ENCODE peak calls at places on chromosome 7, in ten cellular contexts. R is anterior cingulate cortex; U is SW480; J is lower lobe of right lung; V is NCI-H460; X is heart right ventricle; D is RKO; B is epithelial cell of esophagus; Q is naive thymus-derived CD4-positive, alpha-beta T cell; N is stimulated activated CD8-positive, alpha-beta memory T cell treated with anti-CD3 and anti-CD28 coated beads, Interleukin-7, amount 100 ng/mL, for 24 hours. O is an unnamed sample.

GRCh38 chr7:157136372-157136771 is 2.4 kb upstream of the UBE3C start:
- DNase-seq in R (no peak), U (peak; percentile 54), J (no peak), V (peak; percentile 40), X (no peak), D (peak; percentile 85), B (peak; percentile 89), Q (no peak), N (no peak), O (no peak)

GRCh38 chr7:150937848-150938561 is 40.1 kb downstream of the KCNH2 start:
- DNase-seq in R (no peak), U (no peak), J (peak; percentile 41), V (no peak), X (no peak), D (peak; percentile 9), B (peak; percentile 78), Q (peak; percentile 52), N (no peak), O (no peak)

GRCh38 chr7:147540743-147541142 is 1049.8 kb upstream of the C7orf33 start:
- DNase-seq in R (no peak), U (no peak), J (no peak), V (no peak), X (no peak), D (no peak), B (no peak), Q (no peak), N (no peak), O (no peak)

GRCh38 chr7:130266258-130266960 is at the start of gene CPA2:
- DNase-seq in R (no peak), U (no peak), J (no peak), V (no peak), X (no peak), D (no peak), B (no peak), Q (no peak), N (no peak), O (no peak)

GRCh38 chr7:68862736-68863135 is 735.5 kb upstream of the AUTS2 start:
- DNase-seq in R (no peak), U (no peak), J (no peak), V (no peak), X (no peak), D (no peak), B (no peak), Q (no peak), N (no peak), O (no peak)

GRCh38 chr7:4808565-4808964 is 33.1 kb downstream of the AP5Z1 start:
- DNase-seq in R (no peak), U (no peak), J (peak; percentile 40), V (no peak), X (no peak), D (no peak), B (no peak), Q (no peak), N (no peak), O (no peak)

GRCh38 chr7:80883188-80884025 is 35.4 kb downstream of the SEMA3C start:
- DNase-seq in R (no peak), U (peak; percentile 33), J (no peak), V (peak; percentile 88), X (no peak), D (peak; percentile 79), B (peak; percentile 99), Q (no peak), N (no peak), O (no peak)

GRCh38 chr7:158547817-158548216 is 39.8 kb downstream of the PTPRN2 start:
- DNase-seq in R (no peak), U (no peak), J (peak; percentile 37), V (no peak), X (no peak), D (no peak), B (no peak), Q (no peak), N (no peak), O (no peak)

GRCh38 chr7:50121269-50121668 is 28.2 kb upstream of the ZPBP start:
- DNase-seq in R (no peak), U (no peak), J (no peak), V (no peak), X (no peak), D (no peak), B (no peak), Q (no peak), N (no peak), O (no peak)

GRCh38 chr7:143992677-143993076 is 7.4 kb upstream of the OR6B1 start:
- DNase-seq in R (no peak), U (no peak), J (no peak), V (no peak), X (no peak), D (no peak), B (no peak), Q (no peak), N (no peak), O (no peak)

GRCh38 chr7:128031901-128032604 is 816 bp upstream of the LRRC4 start:
- DNase-seq in R (peak; percentile 66), U (no peak), J (peak; percentile 64), V (no peak), X (peak; percentile 51), D (no peak), B (peak; percentile 92), Q (peak; percentile 56), N (peak; percentile 28), O (peak; percentile 67)

GRCh38 chr7:31160956-31161355 is 108.8 kb downstream of the ADCYAP1R1 start:
- DNase-seq in R (no peak), U (no peak), J (no peak), V (no peak), X (no peak), D (no peak), B (peak; percentile 54), Q (no peak), N (no peak), O (no peak)

GRCh38 chr7:99505324-99505662 is 831 bp downstream of the ZKSCAN5 start:
- DNase-seq in R (no peak), U (no peak), J (no peak), V (no peak), X (no peak), D (peak; percentile 47), B (peak; percentile 14), Q (no peak), N (no peak), O (no peak)

GRCh38 chr7:76155938-76156337 is 45.8 kb upstream of the SRRM3 start:
- DNase-seq in R (no peak), U (no peak), J (peak; percentile 84), V (peak; percentile 6), X (peak; percentile 34), D (no peak), B (peak; percentile 81), Q (no peak), N (no peak), O (no peak)

O was measured in H1.